ENCODE peak calls at places on chromosomes 13 and 19, in nine cellular contexts. Y, Q, B, E, Z, C, N, G and K are unnamed samples.

GRCh38 chr13:103805771-103806170 is 739.6 kb upstream of the SLC10A2 start:
- DNase-seq in Y (no peak), Q (no peak), B (no peak), E (no peak), Z (no peak), C (no peak), N (peak; percentile 55), G (no peak), K (no peak)

GRCh38 chr13:19959831-19960672 is 1.5 kb downstream of the ZMYM2 start:
- DNase-seq in Y (peak; percentile 71), Q (peak; percentile 93), B (peak; percentile 78), E (peak; percentile 93), Z (peak; percentile 94), C (peak; percentile 86), N (peak; percentile 93), G (peak; percentile 28), K (no peak)

GRCh38 chr13:18949970-18950369 is 231.7 kb downstream of the TUBA3C start:
- DNase-seq in Y (no peak), Q (no peak), B (no peak), E (no peak), Z (no peak), C (no peak), N (no peak), G (no peak), K (no peak)

GRCh38 chr13:58085819-58086218 is 454.3 kb downstream of the PCDH17 start:
- DNase-seq in Y (no peak), Q (no peak), B (no peak), E (no peak), Z (no peak), C (no peak), N (no peak), G (no peak), K (no peak)

GRCh38 chr13:48603375-48603774 is 50.4 kb upstream of the CYSLTR2 start:
- DNase-seq in Y (no peak), Q (no peak), B (no peak), E (no peak), Z (no peak), C (peak; percentile 6), N (no peak), G (no peak), K (no peak)

GRCh38 chr19:17860331-17860992 is 752 bp downstream of the RPL18A start:
- DNase-seq in Y (no peak), Q (no peak), B (no peak), E (no peak), Z (peak; percentile 37), C (no peak), N (no peak), G (no peak), K (no peak)

GRCh38 chr13:108033800-108034707 is 181.3 kb downstream of the LIG4 start:
- DNase-seq in Y (no peak), Q (no peak), B (no peak), E (no peak), Z (no peak), C (no peak), N (no peak), G (no peak), K (no peak)

GRCh38 chr19:8209111-8209964 is at the start of gene CERS4:
- DNase-seq in Y (peak; percentile 68), Q (peak; percentile 98), B (no peak), E (peak; percentile 17), Z (peak; percentile 77), C (peak; percentile 62), N (peak; percentile 90), G (no peak), K (peak; percentile 24)

GRCh38 chr13:65300220-65300619 is 1929.9 kb downstream of the PCDH9 start:
- DNase-seq in Y (no peak), Q (no peak), B (no peak), E (no peak), Z (no peak), C (no peak), N (no peak), G (no peak), K (no peak)

GRCh38 chr19:16143399-16144215 is at the start of gene HSH2D:
- DNase-seq in Y (peak; percentile 59), Q (peak; percentile 87), B (no peak), E (no peak), Z (peak; percentile 97), C (peak; percentile 31), N (no peak), G (no peak), K (no peak)

GRCh38 chr19:58483776-58484175 is 7.6 kb downstream of the ZNF446 start:
- DNase-seq in Y (no peak), Q (no peak), B (no peak), E (no peak), Z (no peak), C (no peak), N (no peak), G (no peak), K (no peak)

GRCh38 chr19:33963514-33963913 is 166.8 kb downstream of the KCTD15 start:
- DNase-seq in Y (no peak), Q (peak; percentile 22), B (no peak), E (no peak), Z (no peak), C (no peak), N (no peak), G (no peak), K (no peak)

GRCh38 chr19:9156304-9156703 is 16.1 kb downstream of the ZNF317 start:
- DNase-seq in Y (no peak), Q (no peak), B (no peak), E (no peak), Z (peak; percentile 37), C (no peak), N (no peak), G (no peak), K (no peak)